ENCODE peak calls at places on chromosomes 6 and 20, in four cellular contexts. M is OCI-LY7, U is GM23338, L is PC-3. Z is an unnamed sample.

GRCh38 chr6:102662851-102663250 is 1269.3 kb downstream of the GRIK2 start:
- DNase-seq in U (no peak), M (no peak), L (no peak), Z (no peak)

GRCh38 chr6:117506180-117506835 is 23.8 kb downstream of the DCBLD1 start:
- DNase-seq in L (no peak), U (peak; percentile 28), M (no peak), Z (no peak)

GRCh38 chr20:63955281-63955845 is 853 bp downstream of the UCKL1 start:
- DNase-seq in M (peak; percentile 34), L (peak; percentile 35), U (peak; percentile 44), Z (no peak)

GRCh38 chr6:54881066-54881733 is 34.6 kb downstream of the FAM83B start:
- DNase-seq in L (peak; percentile 39), U (no peak), M (no peak), Z (no peak)

GRCh38 chr20:45039470-45039811 is 61.5 kb downstream of the KCNS1 start:
- DNase-seq in L (no peak), M (peak; percentile 39), U (no peak), Z (no peak)

GRCh38 chr20:35661013-35661412 is 3.7 kb downstream of the CPNE1 start:
- DNase-seq in U (no peak), L (peak; percentile 37), M (no peak), Z (no peak)

GRCh38 chr6:153485072-153485471 is 354.0 kb upstream of the RGS17 start:
- DNase-seq in M (no peak), U (no peak), L (no peak), Z (no peak)

GRCh38 chr6:133202610-133203343 is 38.4 kb upstream of the EYA4 start:
- DNase-seq in U (no peak), L (no peak), M (no peak), Z (no peak)

GRCh38 chr6:125952764-125953501 is 3.6 kb upstream of the HINT3 start:
- DNase-seq in M (peak; percentile 18), L (peak; percentile 23), U (peak; percentile 54), Z (no peak)

GRCh38 chr6:16079354-16079753 is 49.5 kb upstream of the MYLIP start:
- DNase-seq in M (no peak), L (no peak), U (no peak), Z (no peak)

GRCh38 chr6:155436981-155437749 is 18.5 kb downstream of the NOX3 start:
- DNase-seq in M (no peak), L (no peak), U (no peak), Z (no peak)

GRCh38 chr20:21901470-21902275 is 196.2 kb downstream of the PAX1 start:
- DNase-seq in L (peak; percentile 7), U (no peak), M (no peak), Z (no peak)

GRCh38 chr6:11854418-11855165 is 76.0 kb upstream of the ADTRP start:
- DNase-seq in U (no peak), L (peak; percentile 66), M (no peak), Z (no peak)

GRCh38 chr6:13098808-13099570 is 229.3 kb downstream of the TBC1D7 start:
- DNase-seq in L (no peak), U (no peak), M (no peak), Z (no peak)

GRCh38 chr20:56933331-56933698 is 304.2 kb downstream of the TFAP2C start:
- DNase-seq in U (no peak), M (no peak), L (peak; percentile 82), Z (no peak)

GRCh38 chr20:9759392-9759791 is 79.5 kb downstream of the PAK5 start:
- DNase-seq in L (no peak), M (no peak), U (peak; percentile 21), Z (no peak)

GRCh38 chr20:37941332-37941731 is 38.4 kb downstream of the VSTM2L start:
- DNase-seq in U (peak; percentile 59), L (peak; percentile 10), M (no peak), Z (no peak)

DNA sequence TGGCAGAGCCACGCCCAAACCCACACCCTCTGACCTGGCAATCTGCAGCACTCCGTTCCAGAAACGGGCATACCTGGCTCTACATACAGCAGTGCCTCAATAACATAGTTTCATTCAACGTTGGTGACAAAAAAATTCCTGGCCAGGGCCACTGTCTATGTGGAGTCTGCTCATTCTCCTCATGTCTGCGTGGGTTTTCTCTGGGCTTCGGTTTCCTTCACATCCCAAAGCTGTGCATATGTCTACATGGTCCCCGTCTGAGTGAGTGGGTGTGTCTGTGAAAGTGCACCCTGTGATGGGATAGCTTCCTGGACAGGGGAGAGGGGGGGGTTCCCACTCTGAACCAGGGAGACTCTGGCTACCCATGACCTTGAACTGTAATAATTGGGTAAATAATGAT is 2.1 kb downstream of the KIAA0319 start:
- DNase-seq in L (no peak), U (no peak), M (no peak), Z (no peak)
- H3K4me3 ChIP-seq in L (peak overlapping the region; percentile 12), U (no peak overlapping the region), M (no peak overlapping the region), Z (no peak overlapping the region)

DNA sequence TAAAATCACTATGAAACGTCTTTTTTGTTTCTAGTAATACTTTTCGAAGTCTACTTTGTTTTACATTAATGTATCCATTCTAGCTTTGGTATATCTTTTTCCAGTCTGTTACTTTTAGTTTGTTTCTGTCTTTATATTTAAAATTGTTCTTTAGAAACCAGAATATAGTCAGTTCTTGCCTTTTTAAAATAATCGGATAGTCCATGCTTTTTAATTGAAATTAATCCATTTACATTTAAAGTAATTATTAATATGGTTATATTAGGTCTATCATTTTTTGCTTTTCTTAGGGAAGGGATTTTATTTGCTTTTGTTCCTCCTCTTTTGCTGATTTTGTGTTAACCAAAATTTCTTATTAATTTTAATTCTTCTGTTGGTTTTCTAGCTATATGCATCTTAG is 23.7 kb downstream of the CDYL start:
- DNase-seq in M (no peak), U (no peak), L (no peak), Z (no peak)
- H4K20me1 ChIP-seq in M (peaks cover 36% of the 10 kb centered on the region), U (peaks cover 96% of the 10 kb centered on the region), L (peaks cover 52% of the 10 kb centered on the region), Z (peaks cover 35% of the 10 kb centered on the region)

GRCh38 chr6:28914941-28915340 is 8.8 kb downstream of the TRIM27 start:
- DNase-seq in M (no peak), U (no peak), L (no peak), Z (no peak)
- H3K36me3 ChIP-seq in M (peaks cover 93% of the 10 kb centered on the region), U (peaks cover 70% of the 10 kb centered on the region), L (peaks cover 64% of the 10 kb centered on the region), Z (peaks cover 13% of the 10 kb centered on the region)

GRCh38 chr6:142647436-142648389 is 297.3 kb downstream of the HIVEP2 start:
- DNase-seq in L (no peak), U (peak; percentile 49), M (no peak), Z (no peak)
- H3K4me3 ChIP-seq in L (no peak overlapping the region), U (peak overlapping the region; percentile 3), M (no peak overlapping the region), Z (no peak overlapping the region)

GRCh38 chr20:49278817-49279676 is 1.2 kb upstream of the ZNFX1 start:
- DNase-seq in L (no peak), U (no peak), M (peak; percentile 46), Z (peak; percentile 94)
- H4K20me1 ChIP-seq in L (peaks cover 55% of the 10 kb centered on the region), U (peaks cover 50% of the 10 kb centered on the region), M (peaks cover 49% of the 10 kb centered on the region), Z (peaks cover 52% of the 10 kb centered on the region)

Z was measured in keratinocyte.